ENCODE peak calls at places on chromosomes 7 and 10, in five cellular contexts. O is epithelial cell of esophagus, N is tibial artery, R is cardiac muscle cell, X is Peyer's patch. S is an unnamed sample.

GRCh38 chr7:100865372-100865911 is 1.7 kb upstream of the TRIP6 start:
- DNase-seq in O (peak; percentile 99), N (no peak), R (no peak), X (no peak), S (peak; percentile 37)

GRCh38 chr7:158646766-158647474 is 57.7 kb downstream of the NCAPG2 start:
- DNase-seq in O (peak; percentile 24), N (no peak), R (no peak), X (no peak), S (no peak)

GRCh38 chr7:42456267-42456666 is 219.3 kb upstream of the GLI3 start:
- DNase-seq in O (no peak), N (no peak), R (no peak), X (no peak), S (no peak)

GRCh38 chr10:4131407-4132215 is 346.6 kb upstream of the KLF6 start:
- DNase-seq in O (peak; percentile 66), N (no peak), R (peak; percentile 80), X (no peak), S (peak; percentile 86)

GRCh38 chr7:55366461-55367138 is 1.5 kb downstream of the LANCL2 start:
- DNase-seq in O (peak; percentile 24), N (no peak), R (peak; percentile 18), X (no peak), S (no peak)

GRCh38 chr10:63492788-63493403 is 27.1 kb upstream of the JMJD1C start:
- DNase-seq in O (no peak), N (no peak), R (no peak), X (no peak), S (no peak)

GRCh38 chr10:68897336-68897741 is 3.8 kb upstream of the DDX50 start:
- DNase-seq in O (peak; percentile 76), N (peak; percentile 34), R (peak; percentile 85), X (peak; percentile 75), S (peak; percentile 66)

GRCh38 chr7:112869111-112869774 is 79.0 kb upstream of the TMEM168 start:
- DNase-seq in O (peak; percentile 66), N (no peak), R (peak; percentile 63), X (peak; percentile 73), S (no peak)

GRCh38 chr10:80448204-80448603 is 5.9 kb upstream of the TSPAN14 start:
- DNase-seq in O (no peak), N (no peak), R (no peak), X (no peak), S (no peak)

GRCh38 chr7:104552102-104552501 is 223.7 kb downstream of the LHFPL3 start:
- DNase-seq in O (peak; percentile 70), N (peak; percentile 32), R (peak; percentile 13), X (no peak), S (peak; percentile 23)

GRCh38 chr7:158098125-158099030 is 489.2 kb downstream of the PTPRN2 start:
- DNase-seq in O (no peak), N (peak; percentile 13), R (no peak), X (peak; percentile 40), S (no peak)

GRCh38 chr7:78149787-78150186 is 351.2 kb downstream of the PHTF2 start:
- DNase-seq in O (peak; percentile 19), N (no peak), R (peak; percentile 64), X (no peak), S (peak; percentile 82)

GRCh38 chr7:36192050-36192824 is 39.2 kb downstream of the EEPD1 start:
- DNase-seq in O (peak; percentile 47), N (peak; percentile 42), R (peak; percentile 52), X (no peak), S (no peak)

GRCh38 chr7:35771776-35772175 is 29.1 kb upstream of the SEPTIN7 start:
- DNase-seq in O (no peak), N (no peak), R (no peak), X (no peak), S (no peak)

GRCh38 chr7:137151056-137151731 is 192.3 kb downstream of the PTN start:
- DNase-seq in O (peak; percentile 60), N (no peak), R (peak; percentile 53), X (no peak), S (no peak)

GRCh38 chr7:6346581-6346980 is 74.2 kb upstream of the CYTH3 start:
- DNase-seq in O (no peak), N (no peak), R (no peak), X (no peak), S (no peak)

GRCh38 chr7:132116369-132116768 is 459.9 kb downstream of the PLXNA4 start:
- DNase-seq in O (peak; percentile 82), N (no peak), R (no peak), X (no peak), S (no peak)

GRCh38 chr7:81725003-81725402 is 44.8 kb downstream of the HGF start:
- DNase-seq in O (no peak), N (no peak), R (peak; percentile 67), X (no peak), S (no peak)

GRCh38 chr10:18650618-18651017 is 769 bp downstream of the NSUN6 start:
- DNase-seq in O (no peak), N (no peak), R (no peak), X (no peak), S (no peak)

GRCh38 chr10:59176241-59177030 is at the start of gene PHYHIPL:
- DNase-seq in O (peak; percentile 27), N (no peak), R (no peak), X (peak; percentile 58), S (no peak)

GRCh38 chr10:81018898-81019890 is 481.5 kb downstream of the SH2D4B start:
- DNase-seq in O (peak; percentile 66), N (no peak), R (peak; percentile 65), X (no peak), S (peak; percentile 42)

GRCh38 chr10:118800920-118801319 is 46.1 kb upstream of the CACUL1 start:
- DNase-seq in O (peak; percentile 50), N (no peak), R (peak; percentile 19), X (peak; percentile 53), S (no peak)

GRCh38 chr10:78407009-78407711 is 373.5 kb downstream of the RPS24 start:
- DNase-seq in O (peak; percentile 92), N (peak; percentile 57), R (peak; percentile 97), X (peak; percentile 88), S (peak; percentile 91)

GRCh38 chr7:8511810-8512209 is 78.4 kb downstream of the NXPH1 start:
- DNase-seq in O (no peak), N (no peak), R (no peak), X (no peak), S (no peak)

GRCh38 chr10:87864497-87865059 is 1.2 kb downstream of the PTEN start:
- DNase-seq in O (no peak), N (no peak), R (peak; percentile 25), X (no peak), S (no peak)

GRCh38 chr7:151819826-151820225 is 57.1 kb downstream of the PRKAG2 start:
- DNase-seq in O (no peak), N (no peak), R (no peak), X (peak; percentile 88), S (no peak)

GRCh38 chr10:1874533-1874932 is 137.2 kb upstream of the ADARB2 start:
- DNase-seq in O (no peak), N (no peak), R (no peak), X (no peak), S (no peak)

GRCh38 chr7:145036592-145037386 is 200.9 kb upstream of the TPK1 start:
- DNase-seq in O (peak; percentile 71), N (no peak), R (peak; percentile 64), X (no peak), S (no peak)

GRCh38 chr10:1074063-1074747 is 18.0 kb downstream of the WDR37 start:
- DNase-seq in O (no peak), N (no peak), R (no peak), X (no peak), S (no peak)

GRCh38 chr7:82156168-82156567 is 287.4 kb downstream of the CACNA2D1 start:
- DNase-seq in O (no peak), N (no peak), R (no peak), X (no peak), S (no peak)

GRCh38 chr7:85275204-85275603 is 88.3 kb upstream of the SEMA3D start:
- DNase-seq in O (no peak), N (no peak), R (no peak), X (no peak), S (no peak)

DNA sequence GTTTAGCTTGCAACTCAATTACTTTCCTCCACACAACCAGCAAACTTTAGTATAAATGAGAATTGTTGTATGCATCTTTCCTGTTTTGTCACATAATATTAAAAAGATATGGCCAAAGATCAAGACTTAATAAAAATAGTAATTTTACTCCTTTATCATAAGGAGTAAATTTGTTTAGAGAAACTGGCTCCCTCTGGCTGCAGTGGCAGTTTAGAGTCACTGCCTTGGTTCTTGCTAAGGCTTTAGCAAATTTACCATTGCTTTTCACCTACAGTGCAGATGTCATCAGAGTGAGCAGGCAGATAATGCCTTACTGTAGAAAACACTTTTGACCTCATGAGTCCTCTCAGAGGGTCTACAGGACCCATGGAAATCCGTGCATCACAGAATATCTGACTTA is 2.6 kb downstream of the PRPF18 start:
- DNase-seq in O (peak; percentile 13), N (no peak), R (no peak), X (no peak), S (no peak)
- TF ChIP-seq CTCF in O (peak; percentile 32), N (no peak), R (no peak), X (no peak), S (no peak)

GRCh38 chr7:1368150-1368681 is 91.1 kb downstream of the MICALL2 start:
- DNase-seq in O (no peak), N (no peak), R (no peak), X (no peak), S (no peak)
- H3K4me3 ChIP-seq in O (no peak overlapping the region), N (no peak overlapping the region), R (no peak overlapping the region), X (no peak overlapping the region), S (no peak overlapping the region)

DNA sequence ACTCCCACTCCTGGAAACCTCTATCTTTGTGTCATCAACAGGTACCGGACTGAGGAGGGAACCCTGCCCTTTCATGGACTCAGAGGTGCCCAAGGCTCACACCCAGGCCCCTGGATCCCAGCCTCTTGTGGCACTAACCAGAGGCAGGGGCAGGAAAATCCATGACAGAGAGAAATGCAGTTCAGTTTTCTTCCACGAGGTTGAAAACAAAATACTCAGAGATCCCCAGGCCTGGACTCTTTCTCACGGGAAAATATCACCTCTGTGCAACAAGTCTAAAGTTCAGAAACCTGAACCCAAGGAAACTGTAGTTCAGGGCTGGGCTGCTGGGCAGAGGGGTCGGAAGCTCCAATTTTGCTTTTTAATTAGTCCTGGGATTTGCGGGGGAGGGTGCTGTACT is 21.4 kb upstream of the OPN4 start:
- DNase-seq in O (no peak), N (no peak), R (no peak), X (no peak), S (no peak)
- TF ChIP-seq CTCF in O (no peak), N (no peak), R (no peak), X (no peak), S (no peak)

DNA sequence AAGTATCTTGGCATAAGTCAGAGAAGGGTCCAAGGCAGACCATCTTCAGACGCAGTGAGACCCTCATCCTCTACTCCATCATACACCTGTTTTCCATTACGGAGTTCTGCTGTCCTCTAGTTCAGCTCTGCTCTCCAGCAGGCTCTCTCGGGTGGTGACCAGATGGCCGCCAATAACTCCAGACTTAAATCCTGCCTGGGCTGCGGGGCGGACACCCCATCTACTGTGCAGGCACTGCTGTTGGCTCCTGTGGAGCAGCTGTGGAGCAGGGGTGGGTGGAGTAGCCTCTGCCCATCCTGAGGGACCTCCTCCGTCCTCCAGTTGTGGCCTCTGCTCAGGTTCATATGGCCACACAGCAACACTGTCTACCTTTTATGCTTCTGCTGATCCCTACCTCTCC is 608.1 kb downstream of the SDK1 start:
- DNase-seq in O (no peak), N (no peak), R (no peak), X (no peak), S (no peak)
- H3K4me3 ChIP-seq in O (no peak overlapping the region), N (no peak overlapping the region), R (no peak overlapping the region), X (no peak overlapping the region), S (no peak overlapping the region)